ENCODE peak calls at places on chromosomes 7 and 10, in eight cellular contexts. V, U, T, M, Q, E, Y and K are unnamed samples. For H3K4me1, the result is how much of the 10 kb centered on the place peaks cover.

GRCh38 chr10:127449491-127449890 is 99.6 kb upstream of the NPS start:
- DNase-seq in V (no peak), U (no peak), T (no peak), M (no peak), Q (no peak), E (no peak), Y (no peak), K (no peak)

GRCh38 chr7:46115410-46115809 is 194.3 kb upstream of the IGFBP3 start:
- DNase-seq in V (no peak), U (no peak), T (no peak), M (no peak), Q (no peak), E (no peak), Y (no peak), K (no peak)

GRCh38 chr10:90363799-90364483 is 493.9 kb downstream of the HTR7 start:
- DNase-seq in V (no peak), U (no peak), T (no peak), M (peak), Q (no peak), E (no peak), Y (no peak), K (no peak)

GRCh38 chr7:147635288-147635687 is 955.3 kb upstream of the C7orf33 start:
- DNase-seq in V (no peak), U (no peak), T (no peak), M (no peak), Q (no peak), E (no peak), Y (no peak), K (no peak)

GRCh38 chr7:122883049-122883670 is 3.1 kb downstream of the CADPS2 start:
- DNase-seq in V (no peak), U (no peak), T (no peak), M (no peak), Q (no peak), E (no peak), Y (no peak), K (no peak)

GRCh38 chr7:47795631-47796030 is 152.6 kb downstream of the PKD1L1 start:
- DNase-seq in V (no peak), U (no peak), T (no peak), M (no peak), Q (no peak), E (no peak), Y (no peak), K (no peak)

GRCh38 chr10:114427124-114427852 is 23.0 kb upstream of the AFAP1L2 start:
- DNase-seq in V (no peak), U (no peak), T (no peak), M (peak), Q (peak), E (no peak), Y (no peak), K (no peak)

GRCh38 chr10:5071411-5072198 is 22.6 kb upstream of the AKR1C3 start:
- DNase-seq in V (peak), U (peak), T (peak), M (peak), Q (peak), E (peak), Y (no peak), K (peak)

GRCh38 chr7:33979807-33980355 is 74.5 kb downstream of the BMPER start:
- DNase-seq in V (no peak), U (no peak), T (no peak), M (no peak), Q (no peak), E (no peak), Y (no peak), K (no peak)

GRCh38 chr7:110544199-110544598 is 546.7 kb upstream of the LRRN3 start:
- DNase-seq in V (no peak), U (no peak), T (no peak), M (no peak), Q (no peak), E (no peak), Y (no peak), K (no peak)

GRCh38 chr7:94623820-94624219 is 32.1 kb downstream of the SGCE start:
- DNase-seq in V (no peak), U (no peak), T (no peak), M (no peak), Q (no peak), E (no peak), Y (no peak), K (no peak)

GRCh38 chr7:1368682-1369571 is 90.3 kb downstream of the MICALL2 start:
- DNase-seq in V (no peak), U (no peak), T (no peak), M (peak), Q (peak), E (no peak), Y (peak), K (no peak)

GRCh38 chr7:39650676-39651075 is 27.3 kb downstream of the RALA start:
- DNase-seq in V (no peak), U (peak), T (no peak), M (no peak), Q (peak), E (no peak), Y (no peak), K (no peak)

GRCh38 chr10:17835688-17836087 is 26.5 kb downstream of the MRC1 start:
- DNase-seq in V (no peak), U (no peak), T (no peak), M (peak), Q (no peak), E (no peak), Y (no peak), K (no peak)

GRCh38 chr7:154532771-154533170 is 470.2 kb downstream of the PAXIP1 start:
- DNase-seq in V (no peak), U (no peak), T (no peak), M (no peak), Q (no peak), E (no peak), Y (no peak), K (no peak)

GRCh38 chr7:44622342-44623151 is 16.1 kb downstream of the OGDH start:
- DNase-seq in V (no peak), U (no peak), T (no peak), M (no peak), Q (no peak), E (no peak), Y (no peak), K (peak)

GRCh38 chr7:101315336-101315735 is 6.3 kb downstream of the IFT22 start:
- DNase-seq in V (peak), U (no peak), T (peak), M (peak), Q (peak), E (peak), Y (peak), K (no peak)

GRCh38 chr7:158366346-158366745 is 221.3 kb downstream of the PTPRN2 start:
- DNase-seq in V (no peak), U (peak), T (no peak), M (no peak), Q (no peak), E (no peak), Y (peak), K (peak)

GRCh38 chr7:25857376-25858067 is 294.5 kb upstream of the NFE2L3 start:
- DNase-seq in V (peak), U (peak), T (no peak), M (peak), Q (no peak), E (no peak), Y (peak), K (peak)

GRCh38 chr10:94225589-94225988 is 137.2 kb downstream of the NOC3L start:
- DNase-seq in V (no peak), U (no peak), T (no peak), M (peak), Q (peak), E (no peak), Y (no peak), K (no peak)

GRCh38 chr7:139767561-139767982 is 10.2 kb downstream of the HIPK2 start:
- DNase-seq in V (no peak), U (no peak), T (no peak), M (no peak), Q (peak), E (no peak), Y (no peak), K (no peak)

GRCh38 chr10:113997428-113997827 is 46.2 kb upstream of the ADRB1 start:
- DNase-seq in V (peak), U (peak), T (no peak), M (no peak), Q (no peak), E (no peak), Y (no peak), K (no peak)

GRCh38 chr10:101779544-101780186 is 3.6 kb downstream of the NPM3 start:
- DNase-seq in V (peak), U (peak), T (peak), M (peak), Q (peak), E (peak), Y (peak), K (peak)

GRCh38 chr7:43619213-43620012 is 36.5 kb downstream of the STK17A start:
- DNase-seq in V (no peak), U (no peak), T (no peak), M (no peak), Q (no peak), E (no peak), Y (no peak), K (no peak)

GRCh38 chr10:13924020-13924725 is 337.4 kb downstream of the PRPF18 start:
- DNase-seq in V (no peak), U (no peak), T (no peak), M (no peak), Q (peak), E (no peak), Y (no peak), K (no peak)

GRCh38 chr7:148588891-148589215 is 1.7 kb upstream of the C7orf33 start:
- DNase-seq in V (no peak), U (no peak), T (no peak), M (no peak), Q (no peak), E (no peak), Y (no peak), K (no peak)

GRCh38 chr7:24701232-24701898 is 55.9 kb downstream of the GSDME start:
- DNase-seq in V (no peak), U (no peak), T (peak), M (no peak), Q (no peak), E (no peak), Y (no peak), K (no peak)

GRCh38 chr10:69577268-69578232 is 4.3 kb upstream of the NEUROG3 start:
- DNase-seq in V (no peak), U (no peak), T (no peak), M (peak), Q (peak), E (no peak), Y (peak), K (no peak)

GRCh38 chr10:48467669-48468068 is 137.2 kb downstream of the ARHGAP22 start:
- DNase-seq in V (no peak), U (no peak), T (no peak), M (no peak), Q (no peak), E (peak), Y (no peak), K (no peak)

GRCh38 chr7:144386741-144387140 is 16.8 kb downstream of the NOBOX start:
- DNase-seq in V (no peak), U (no peak), T (no peak), M (no peak), Q (no peak), E (no peak), Y (no peak), K (peak)

GRCh38 chr10:47311193-47311899 is 10.9 kb upstream of the GDF2 start:
- DNase-seq in V (peak), U (no peak), T (no peak), M (no peak), Q (no peak), E (peak), Y (no peak), K (no peak)

GRCh38 chr7:3909128-3909527 is 608.1 kb downstream of the SDK1 start:
- DNase-seq in V (no peak), U (no peak), T (no peak), M (no peak), Q (no peak), E (no peak), Y (peak), K (no peak)

DNA sequence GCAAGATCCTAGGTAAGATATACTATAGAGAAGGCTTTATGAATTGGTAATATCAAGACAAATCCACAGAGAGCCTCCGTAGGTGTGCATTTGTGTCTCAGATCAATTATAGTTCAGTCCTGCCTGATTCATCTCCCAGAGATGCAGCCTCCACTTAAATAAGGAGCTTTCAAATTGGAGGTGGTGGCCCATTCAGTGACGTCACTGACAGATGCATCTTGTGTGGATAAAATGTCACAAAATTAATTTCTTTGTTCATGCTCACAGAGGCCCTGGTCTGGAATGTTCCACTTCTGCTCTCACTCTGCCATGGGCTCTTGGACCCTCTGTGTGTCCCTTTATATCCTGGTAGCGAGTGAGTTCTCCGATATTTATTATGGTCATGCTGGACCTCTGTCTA is 157.1 kb upstream of the PRSS58 start:
- DNase-seq in V (no peak), U (no peak), T (no peak), M (no peak), Q (no peak), E (no peak), Y (no peak), K (no peak)
- H3K4me1 ChIP-seq in V (under half), U (under half), T (under half), M (under half), Q (under half), E (under half), Y (under half), K (under half)

GRCh38 chr7:151434549-151434948 is 5.4 kb downstream of the CRYGN start:
- DNase-seq in V (no peak), U (no peak), T (no peak), M (no peak), Q (no peak), E (no peak), Y (no peak), K (no peak)
- H3K4me3 ChIP-seq in V (no peak), U (no peak), T (no peak), M (no peak), Q (no peak), E (no peak), Y (no peak), K (no peak)

DNA sequence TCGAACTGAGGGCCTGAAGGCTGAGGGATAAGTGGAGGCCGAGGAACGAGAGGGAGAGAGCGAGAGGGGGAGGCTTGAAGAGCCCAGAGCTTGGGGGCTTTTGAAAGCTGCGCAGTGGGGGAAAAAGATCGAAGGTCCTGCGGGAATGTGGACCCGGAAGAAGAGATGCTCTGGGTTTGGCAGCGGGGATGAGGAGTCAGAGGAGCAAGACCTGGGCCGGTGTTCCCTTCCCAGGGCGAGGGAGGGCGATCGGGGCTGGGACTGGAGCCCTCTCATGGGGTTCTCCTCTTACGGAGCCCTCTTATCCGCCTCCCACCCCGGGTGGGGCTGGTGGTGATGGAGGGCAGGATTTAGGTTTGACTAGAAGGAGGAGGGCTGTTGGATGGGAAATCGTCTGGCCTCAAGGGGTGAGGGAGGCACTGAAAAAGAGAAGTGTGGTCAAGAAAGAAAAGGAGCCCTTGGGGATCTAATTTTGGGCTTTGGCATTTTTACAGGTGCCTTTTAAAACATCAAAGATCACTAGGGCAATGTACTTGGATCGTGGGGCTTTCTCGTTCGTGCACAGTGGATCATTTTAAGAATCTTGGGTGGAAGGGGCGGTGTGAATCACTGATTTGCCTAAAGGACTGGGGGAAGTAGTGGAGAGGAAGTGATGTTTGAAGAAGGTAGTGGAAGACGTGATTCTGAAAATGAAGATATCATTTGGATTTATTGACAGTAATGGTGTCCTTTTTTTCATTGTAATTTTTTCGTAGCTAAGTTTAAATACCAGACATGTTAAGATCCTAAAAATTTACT is 649 bp downstream of the SAMD8 start:
- DNase-seq in V (peak), U (peak), T (peak), M (peak), Q (peak), E (peak), Y (peak), K (peak)
- TF ChIP-seq POLR2AphosphoS5 in V (no peak), U (no peak), T (no peak), M (no peak), Q (no peak), E (no peak), Y (no peak), K (no peak)

DNA sequence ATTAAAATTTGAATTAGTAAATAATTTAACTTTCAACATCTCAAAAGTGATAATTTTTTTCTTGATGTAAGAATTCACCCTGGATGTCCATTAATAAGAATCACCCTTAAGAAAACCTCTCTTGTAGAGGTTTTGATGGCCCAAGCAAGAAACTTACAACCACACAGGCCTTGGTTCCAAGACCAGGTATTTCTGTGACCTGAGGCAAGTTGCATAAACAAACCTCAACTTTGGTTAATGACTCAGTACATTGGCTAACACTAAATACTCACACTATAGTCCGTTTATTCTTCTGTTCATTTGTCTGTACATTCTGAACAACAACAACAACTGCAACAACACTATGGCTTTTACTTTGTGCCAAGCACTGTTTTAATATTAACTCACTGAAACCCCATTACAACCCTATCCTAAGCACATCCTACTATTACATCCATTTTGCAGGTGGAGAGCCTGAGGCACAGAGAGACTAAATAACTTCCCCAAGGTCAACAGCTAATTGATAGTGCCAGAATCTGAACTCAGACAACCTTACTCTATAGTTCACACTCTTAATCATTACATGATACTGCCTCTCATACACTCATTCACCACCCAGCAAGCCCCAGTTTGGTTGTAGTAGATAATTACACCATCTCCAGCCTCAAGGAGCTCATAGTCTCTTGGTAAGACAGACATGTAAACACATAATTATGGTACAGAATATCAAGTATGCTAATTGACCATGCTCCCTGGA is 6.6 kb downstream of the ANK3 start:
- DNase-seq in V (no peak), U (no peak), T (no peak), M (no peak), Q (no peak), E (no peak), Y (no peak), K (no peak)
- H3K4me1 ChIP-seq in V (under half), U (under half), T (under half), M (under half), Q (under half), E (under half), Y (under half), K (under half)

DNA sequence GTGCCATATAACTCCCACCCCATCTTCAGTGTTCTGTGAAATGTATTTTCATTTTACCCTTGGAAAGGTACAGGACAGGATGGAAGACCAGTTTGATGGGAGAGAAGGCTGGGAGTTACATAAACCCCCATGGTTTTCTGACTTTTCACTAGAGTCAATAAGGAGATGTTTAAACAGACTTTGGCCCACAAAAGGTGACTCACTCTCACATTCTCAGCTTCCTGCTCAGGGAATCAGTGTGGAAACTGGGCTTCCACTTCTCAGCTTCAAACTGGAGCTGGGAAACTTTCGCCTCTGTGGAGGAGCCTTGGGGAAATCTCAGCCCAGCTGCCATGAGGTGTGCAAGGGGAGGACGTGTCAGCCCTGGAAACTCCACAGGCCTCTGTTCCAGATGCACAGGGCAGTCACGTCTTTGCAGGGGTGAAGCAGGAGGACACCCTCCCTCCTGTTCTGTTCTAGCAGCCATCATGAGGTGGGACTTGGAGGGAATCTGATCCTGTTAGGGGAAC is 560.5 kb upstream of the GALNT17 start:
- DNase-seq in V (peak), U (no peak), T (no peak), M (no peak), Q (no peak), E (peak), Y (no peak), K (no peak)
- H3K4me3 ChIP-seq in V (no peak), U (no peak), T (no peak), M (no peak), Q (no peak), E (no peak), Y (no peak), K (no peak)

DNA sequence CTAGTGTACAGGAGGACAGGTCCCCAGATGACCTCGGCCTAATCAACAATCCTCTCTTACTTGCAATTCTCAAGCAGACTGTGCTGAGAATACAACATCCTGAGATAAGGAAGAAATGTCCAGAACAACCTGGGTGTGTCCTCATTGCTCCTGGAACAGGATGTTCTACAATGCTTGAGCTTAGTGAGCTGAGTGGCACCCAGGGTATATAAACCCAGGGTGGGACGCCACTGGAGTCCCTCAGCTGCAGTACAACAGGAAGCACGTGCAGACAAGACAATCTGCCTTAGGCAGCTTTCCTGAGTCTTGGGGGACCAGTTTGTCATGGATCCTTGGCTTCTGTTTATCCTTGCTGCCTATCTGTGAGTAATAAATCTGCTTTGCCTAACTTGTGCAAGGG is 27.7 kb upstream of the SLC25A13 start:
- DNase-seq in V (peak), U (no peak), T (peak), M (no peak), Q (no peak), E (no peak), Y (no peak), K (no peak)
- TF ChIP-seq POLR2AphosphoS5 in V (peak), U (no peak), T (peak), M (no peak), Q (no peak), E (no peak), Y (no peak), K (peak)

GRCh38 chr10:32004161-32004591 is 52.0 kb downstream of the KIF5B start:
- DNase-seq in V (peak), U (peak), T (no peak), M (peak), Q (no peak), E (peak), Y (no peak), K (no peak)
- H3K4me1 ChIP-seq in V (under half), U (under half), T (under half), M (under half), Q (under half), E (under half), Y (under half), K (under half)

GRCh38 chr10:25082276-25083204 is 66.1 kb downstream of the THNSL1 start:
- DNase-seq in V (no peak), U (no peak), T (no peak), M (peak), Q (no peak), E (no peak), Y (no peak), K (no peak)
- H3K4me3 ChIP-seq in V (no peak), U (no peak), T (no peak), M (no peak), Q (no peak), E (no peak), Y (no peak), K (no peak)